ENCODE peak calls at places on chromosome X, in four cellular contexts. R is bronchial epithelial cell, G is H7, H is GM23248. Y is an unnamed sample. For H3K36me3, the result is how much of the 10 kb centered on the place peaks cover.

GRCh38 chrX:107675823-107676555 is 47.7 kb downstream of the PRPS1 start:
- DNase-seq in R (no peak), G (no peak), H (peak), Y (no peak)

GRCh38 chrX:119488749-119489148 is 20.5 kb downstream of the SLC25A5 start:
- DNase-seq in R (no peak), G (peak), H (peak), Y (peak)

GRCh38 chrX:68462197-68462596 is 28.9 kb upstream of the OPHN1 start:
- DNase-seq in R (peak), G (no peak), H (peak), Y (no peak)

GRCh38 chrX:139691843-139692505 is 16.0 kb downstream of the MCF2 start:
- DNase-seq in R (no peak), G (peak), H (peak), Y (no peak)

GRCh38 chrX:41718481-41719245 is 5.3 kb upstream of the GPR82 start:
- DNase-seq in R (no peak), G (peak), H (no peak), Y (no peak)

GRCh38 chrX:77275392-77275791 is 171.8 kb upstream of the FGF16 start:
- DNase-seq in R (no peak), G (no peak), H (peak), Y (no peak)

GRCh38 chrX:97539970-97540519 is 656.3 kb downstream of the RPA4 start:
- DNase-seq in R (no peak), G (no peak), H (peak), Y (no peak)

GRCh38 chrX:34813618-34814017 is 129.0 kb upstream of the FAM47B start:
- DNase-seq in R (peak), G (no peak), H (peak), Y (no peak)

GRCh38 chrX:122187065-122187464 is 997.0 kb upstream of the GRIA3 start:
- DNase-seq in R (no peak), G (no peak), H (no peak), Y (no peak)

GRCh38 chrX:131441033-131441432 is 102.8 kb upstream of the OR13H1 start:
- DNase-seq in R (peak), G (no peak), H (no peak), Y (no peak)

GRCh38 chrX:7586126-7586525 is 256.8 kb upstream of the VCX start:
- DNase-seq in R (peak), G (peak), H (peak), Y (no peak)

GRCh38 chrX:119186763-119187162 is 49.3 kb upstream of the PGRMC1 start:
- DNase-seq in R (no peak), G (no peak), H (no peak), Y (no peak)

GRCh38 chrX:140713174-140713539 is 3.6 kb downstream of the LINC00632 start:
- DNase-seq in R (no peak), G (no peak), H (no peak), Y (no peak)

GRCh38 chrX:37599735-37600134 is 28.3 kb downstream of the LANCL3 start:
- DNase-seq in R (no peak), G (no peak), H (no peak), Y (no peak)

GRCh38 chrX:37993857-37994619 is 12.3 kb upstream of the SYTL5 start:
- DNase-seq in R (peak), G (peak), H (no peak), Y (no peak)

DNA sequence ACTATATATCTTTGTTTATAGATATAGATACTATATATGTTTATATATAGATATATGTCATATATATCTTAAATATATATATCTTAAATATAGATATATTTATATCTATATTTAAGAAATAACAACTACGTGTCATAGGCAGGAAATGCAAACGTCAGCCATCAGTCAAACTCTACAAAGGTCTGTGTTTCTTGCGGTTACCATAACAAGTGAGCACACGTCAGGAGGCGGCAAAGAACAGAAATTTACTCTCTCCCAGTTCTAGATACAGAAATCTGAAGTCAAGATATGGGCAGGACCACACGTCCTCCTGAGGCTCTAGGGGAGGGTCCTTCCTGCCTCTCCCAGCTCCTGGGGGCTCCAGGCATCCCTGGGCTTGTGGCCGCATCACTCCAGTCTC is 6.5 kb downstream of the PLCXD1 start:
- DNase-seq in R (peak), G (no peak), H (no peak), Y (no peak)
- H3K36me3 ChIP-seq in R (under half), G (under half), H (under half), Y (under half)

GRCh38 chrX:154355776-154356140 is 18.7 kb downstream of the FLNA start:
- DNase-seq in R (no peak), G (no peak), H (no peak), Y (no peak)
- H3K36me3 ChIP-seq in R (under half), G (under half), H (under half), Y (half or more)

DNA sequence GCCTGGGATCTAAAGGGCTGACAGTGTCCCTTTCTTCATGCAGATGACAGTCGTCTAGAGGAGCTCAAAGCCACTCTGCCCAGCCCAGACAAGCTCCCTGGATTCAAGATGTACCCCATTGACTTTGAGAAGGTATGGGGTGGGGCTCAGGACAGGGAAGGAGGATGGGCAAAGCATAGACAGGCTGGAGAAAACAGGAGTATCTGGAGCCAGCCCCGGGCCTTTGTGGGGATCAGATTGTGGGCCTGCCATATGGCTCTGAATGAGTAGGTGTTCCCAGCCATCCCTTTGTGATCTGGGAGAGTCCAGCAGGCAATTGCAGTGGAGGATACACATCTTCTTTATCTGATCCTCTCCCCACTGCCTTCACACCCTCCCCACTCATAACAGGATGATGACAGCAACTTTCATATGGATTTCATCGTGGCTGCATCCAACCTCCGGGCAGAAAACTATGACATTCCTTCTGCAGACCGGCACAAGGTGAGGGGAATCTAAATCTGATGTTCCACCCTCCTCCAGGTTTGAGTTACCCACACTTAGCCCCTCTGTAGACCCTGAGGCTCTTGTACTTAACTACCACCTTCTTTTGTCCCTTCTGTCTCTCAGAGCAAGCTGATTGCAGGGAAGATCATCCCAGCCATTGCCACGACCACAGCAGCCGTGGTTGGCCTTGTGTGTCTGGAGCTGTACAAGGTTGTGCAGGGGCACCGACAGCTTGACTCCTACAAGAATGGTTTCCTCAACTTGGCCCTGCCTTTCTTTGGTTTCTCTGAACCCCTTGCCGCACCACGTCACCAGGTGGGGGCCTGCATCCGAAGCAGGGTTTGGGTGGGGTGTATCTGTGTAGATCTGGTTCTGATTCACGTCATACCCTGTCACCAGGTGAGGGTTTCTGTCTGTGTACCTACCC is 5.8 kb upstream of the CDK16 start:
- DNase-seq in R (no peak), G (no peak), H (no peak), Y (no peak)
- H3K36me3 ChIP-seq in R (under half), G (half or more), H (under half), Y (half or more)

GRCh38 chrX:16164748-16165147 is 2.5 kb upstream of the MAGEB17 start:
- DNase-seq in R (no peak), G (no peak), H (no peak), Y (no peak)
- H3K36me3 ChIP-seq in R (under half), G (under half), H (under half), Y (under half)

GRCh38 chrX:3733043-3733430 is 19.6 kb upstream of the PRKX start:
- DNase-seq in R (no peak), G (no peak), H (no peak), Y (no peak)

GRCh38 chrX:3728454-3728853 is 15.0 kb upstream of the PRKX start:
- DNase-seq in R (peak), G (no peak), H (no peak), Y (no peak)
- H3K36me3 ChIP-seq in R (under half), G (under half), H (under half), Y (under half)

GRCh38 chrX:154715825-154716224 is 35.1 kb downstream of the GAB3 start:
- DNase-seq in R (no peak), G (peak), H (no peak), Y (no peak)
- H3K36me3 ChIP-seq in R (under half), G (under half), H (under half), Y (under half)

GRCh38 chrX:49037883-49038475 is 5.2 kb downstream of the TFE3 start:
- DNase-seq in R (peak), G (peak), H (peak), Y (no peak)
- H3K36me3 ChIP-seq in R (under half), G (under half), H (under half), Y (half or more)

DNA sequence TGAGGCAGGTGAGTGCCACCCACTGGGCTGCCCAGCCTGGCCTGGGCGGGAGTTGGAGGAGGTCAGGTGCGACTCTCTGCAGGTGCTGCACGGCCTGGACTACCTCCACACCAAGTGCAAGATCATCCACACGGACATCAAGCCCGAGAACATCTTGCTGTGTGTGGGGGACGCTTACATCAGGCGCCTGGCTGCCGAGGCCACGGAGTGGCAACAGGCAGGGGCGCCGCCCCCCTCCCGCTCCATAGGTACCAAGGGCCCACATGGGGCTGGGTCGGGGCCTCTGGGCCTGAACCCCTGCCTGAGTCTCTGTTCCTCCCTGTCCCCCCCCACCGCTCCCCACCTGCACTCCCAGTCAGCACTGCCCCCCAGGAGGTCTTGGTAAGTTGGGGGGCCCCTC is 2.0 kb downstream of the SRPK3 start:
- DNase-seq in R (no peak), G (no peak), H (no peak), Y (no peak)
- H3K36me3 ChIP-seq in R (under half), G (under half), H (under half), Y (under half)